ENCODE peak calls at places on chromosome 20, in four cellular contexts. V is body of pancreas, R is lower lobe of right lung, N is brain microvascular endothelial cell. U is an unnamed sample.

GRCh38 chr20:10671221-10671849 is 2.5 kb downstream of the JAG1 start:
- DNase-seq in V (peak), R (peak), N (peak), U (peak)

GRCh38 chr20:53547664-53548239 is 45.9 kb downstream of the ZNF217 start:
- DNase-seq in V (peak), R (no peak), N (peak), U (peak)

GRCh38 chr20:62937353-62938104 is 418 bp upstream of the GID8 start:
- DNase-seq in V (peak), R (peak), N (peak), U (peak)

GRCh38 chr20:6806291-6806690 is 38.8 kb downstream of the BMP2 start:
- DNase-seq in V (no peak), R (no peak), N (no peak), U (no peak)

GRCh38 chr20:62501801-62502495 is 26.2 kb upstream of the GATA5 start:
- DNase-seq in V (no peak), R (no peak), N (peak), U (peak)

GRCh38 chr20:52847029-52847660 is 125.0 kb upstream of the TSHZ2 start:
- DNase-seq in V (no peak), R (no peak), N (no peak), U (no peak)

GRCh38 chr20:10200329-10200728 is 18.3 kb upstream of the SNAP25 start:
- DNase-seq in V (no peak), R (no peak), N (no peak), U (no peak)

GRCh38 chr20:62644802-62645496 is 2.6 kb downstream of the SLCO4A1 start:
- DNase-seq in V (no peak), R (no peak), N (no peak), U (no peak)

GRCh38 chr20:48339147-48339985 is 488.4 kb downstream of the PREX1 start:
- DNase-seq in V (peak), R (no peak), N (peak), U (no peak)

GRCh38 chr20:2742934-2743559 is 50.5 kb downstream of the EBF4 start:
- DNase-seq in V (peak), R (peak), N (peak), U (peak)

GRCh38 chr20:40207618-40208017 is 481.4 kb downstream of the MAFB start:
- DNase-seq in V (no peak), R (no peak), N (no peak), U (no peak)

GRCh38 chr20:63298731-63299312 is 5.8 kb downstream of the COL20A1 start:
- DNase-seq in V (no peak), R (no peak), N (no peak), U (no peak)

GRCh38 chr20:48716086-48716485 is 111.7 kb downstream of the PREX1 start:
- DNase-seq in V (no peak), R (no peak), N (no peak), U (no peak)

GRCh38 chr20:41177636-41178035 is 40.3 kb downstream of the PLCG1 start:
- DNase-seq in V (no peak), R (no peak), N (peak), U (peak)

GRCh38 chr20:36613974-36614373 is 8.4 kb downstream of the RAB5IF start:
- DNase-seq in V (peak), R (no peak), N (no peak), U (no peak)

GRCh38 chr20:45836841-45837240 is 3.2 kb downstream of the SNX21 start:
- DNase-seq in V (no peak), R (no peak), N (no peak), U (no peak)

GRCh38 chr20:5714261-5715041 is 35.8 kb upstream of the SHLD1 start:
- DNase-seq in V (no peak), R (no peak), N (peak), U (no peak)

GRCh38 chr20:49323622-49324238 is 45.9 kb upstream of the ZNFX1 start:
- DNase-seq in V (no peak), R (no peak), N (peak), U (peak)

GRCh38 chr20:58447733-58448391 is 58.8 kb downstream of the VAPB start:
- DNase-seq in V (peak), R (no peak), N (peak), U (peak)

GRCh38 chr20:5918856-5919633 is 31.3 kb downstream of the TRMT6 start:
- DNase-seq in V (no peak), R (no peak), N (peak), U (peak)

GRCh38 chr20:49712918-49713778 is 530 bp downstream of the B4GALT5 start:
- DNase-seq in V (peak), R (peak), N (no peak), U (peak)

GRCh38 chr20:41427833-41428232 is 61.2 kb upstream of the EMILIN3 start:
- DNase-seq in V (no peak), R (no peak), N (no peak), U (no peak)

GRCh38 chr20:14189794-14190402 is 147.5 kb downstream of the FLRT3 start:
- DNase-seq in V (no peak), R (no peak), N (peak), U (peak)

GRCh38 chr20:41692479-41693135 is 74.4 kb upstream of the CHD6 start:
- DNase-seq in V (peak), R (peak), N (peak), U (peak)

GRCh38 chr20:52011093-52011492 is 180.5 kb downstream of the ZFP64 start:
- DNase-seq in V (no peak), R (no peak), N (no peak), U (no peak)

DNA sequence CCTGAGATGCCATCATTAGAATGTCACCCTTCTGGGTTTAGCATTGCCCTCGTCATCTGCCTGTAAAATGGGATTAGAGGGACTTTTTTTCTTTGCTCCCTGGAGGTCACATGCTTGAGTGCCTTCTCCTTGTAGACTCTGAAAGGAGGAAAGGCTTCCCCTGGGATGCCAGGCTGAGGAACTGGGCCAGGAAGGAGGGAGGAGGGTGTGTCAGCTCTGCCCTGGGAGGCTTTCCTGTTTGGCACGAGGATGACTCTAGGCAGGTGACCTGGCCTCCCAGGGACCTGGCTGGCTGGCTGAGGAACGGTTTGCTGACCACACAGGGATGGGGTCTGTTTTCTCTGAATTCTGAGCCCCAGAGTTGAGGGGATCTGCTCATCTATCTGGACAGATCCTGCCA is 137.9 kb upstream of the RNF24 start:
- DNase-seq in V (peak), R (peak), N (no peak), U (peak)
- H3K27ac ChIP-seq in V (peak), R (no peak), N (no peak), U (no peak)

GRCh38 chr20:38221041-38221589 is 39.4 kb downstream of the KIAA1755 start:
- DNase-seq in V (peak), R (peak), N (no peak), U (peak)

GRCh38 chr20:38223743-38224100 is 36.8 kb downstream of the KIAA1755 start:
- DNase-seq in V (no peak), R (no peak), N (no peak), U (no peak)

GRCh38 chr20:38224534-38224933 is 36.0 kb downstream of the KIAA1755 start:
- DNase-seq in V (no peak), R (no peak), N (no peak), U (no peak)

GRCh38 chr20:38222231-38222922 is 38.2 kb downstream of the KIAA1755 start:
- DNase-seq in V (peak), R (peak), N (peak), U (peak)

GRCh38 chr20:38222923-38223742 is 37.4 kb downstream of the KIAA1755 start:
- DNase-seq in V (no peak), R (no peak), N (no peak), U (no peak)
- TF ChIP-seq CTCF in V (no peak), R (peak), N (no peak), U (peak)

DNA sequence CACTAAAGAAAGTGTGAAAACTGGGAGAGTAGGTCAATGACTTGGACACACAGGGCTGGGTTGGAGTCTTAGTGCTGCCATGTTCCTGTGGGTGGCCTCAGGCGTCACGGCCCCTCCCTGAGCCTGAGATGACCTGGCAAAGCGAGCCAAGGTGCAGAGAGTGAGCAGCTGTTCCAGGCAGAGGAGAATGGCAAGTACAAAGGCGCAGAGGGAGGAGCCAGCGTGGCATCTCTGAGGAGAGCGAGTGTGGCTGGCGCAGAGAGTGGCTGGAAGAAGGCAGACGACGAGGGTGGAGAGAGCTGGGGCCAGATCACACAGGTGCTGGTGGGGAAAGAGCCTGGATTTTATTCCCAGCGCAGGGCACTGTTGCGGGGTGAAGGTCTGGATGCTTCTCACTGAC is 20.6 kb upstream of the CHMP4B start:
- DNase-seq in V (peak), R (no peak), N (no peak), U (no peak)
- H3K27ac ChIP-seq in V (peak), R (peak), N (no peak), U (no peak)

DNA sequence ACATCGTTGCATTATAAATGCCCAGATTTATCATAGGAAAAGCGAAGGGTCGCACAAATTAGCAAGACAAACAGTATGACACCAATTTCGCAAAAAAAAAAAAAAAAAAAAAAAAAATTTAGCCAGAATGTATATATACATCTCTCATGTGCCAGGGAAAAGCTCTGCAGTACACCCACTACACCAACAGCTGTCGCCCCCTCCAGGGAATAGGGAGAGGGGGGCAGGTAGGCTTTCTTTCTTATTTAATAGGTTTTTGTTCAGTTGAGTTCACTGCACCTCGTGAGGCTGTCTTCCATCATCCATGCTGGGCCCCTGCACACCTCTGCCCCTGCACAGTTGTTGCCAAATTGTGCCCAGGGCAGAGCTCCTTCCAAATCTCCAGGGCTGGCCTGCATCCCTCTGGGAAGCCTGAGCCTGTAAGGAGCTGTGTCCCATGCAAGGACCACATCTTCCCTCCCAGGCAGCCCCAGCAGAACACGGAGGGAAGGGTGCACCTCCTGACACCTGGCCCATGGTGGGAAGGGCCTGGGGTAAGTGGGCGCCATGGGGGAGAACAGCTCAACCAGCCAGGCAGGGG is 85.4 kb downstream of the NINL start:
- DNase-seq in V (no peak), R (no peak), N (no peak), U (no peak)
- TF ChIP-seq CTCF in V (no peak), R (no peak), N (peak), U (no peak)

GRCh38 chr20:35447082-35447789 is 8.2 kb upstream of the CEP250 start:
- DNase-seq in V (peak), R (peak), N (peak), U (peak)
- H3K27ac ChIP-seq in V (peak), R (no peak), N (peak), U (no peak)

GRCh38 chr20:38894091-38894847 is 31.9 kb upstream of the FAM83D start:
- DNase-seq in V (peak), R (no peak), N (no peak), U (peak)
- TF ChIP-seq CTCF in V (no peak), R (no peak), N (no peak), U (no peak)

DNA sequence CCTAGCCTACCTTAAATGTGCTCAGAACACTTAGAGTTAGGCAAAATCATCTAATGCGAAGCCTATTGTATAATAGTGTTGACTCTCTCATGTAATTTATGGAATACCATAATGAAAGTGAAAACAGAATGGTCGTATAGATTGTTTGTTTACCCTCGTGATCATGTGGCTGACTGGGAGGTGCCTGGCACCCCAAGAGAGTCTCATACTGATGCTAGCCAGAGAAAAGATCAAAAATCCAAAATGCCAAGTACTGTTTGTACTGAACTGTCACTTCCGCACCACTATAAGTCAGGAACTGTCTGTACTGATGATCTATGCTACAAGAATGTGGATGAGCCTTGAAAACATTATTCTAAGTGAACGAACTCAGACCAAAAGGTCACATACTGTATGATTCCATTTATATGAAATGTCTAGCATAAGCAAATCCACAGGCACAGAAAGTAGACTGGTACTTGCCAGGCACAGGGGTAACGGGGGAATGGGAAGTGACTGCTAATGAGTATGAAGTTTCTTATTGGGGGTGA is 22.4 kb downstream of the ZMYND8 start:
- DNase-seq in V (no peak), R (peak), N (peak), U (peak)
- H3K27ac ChIP-seq in V (peak), R (peak), N (peak), U (no peak)

DNA sequence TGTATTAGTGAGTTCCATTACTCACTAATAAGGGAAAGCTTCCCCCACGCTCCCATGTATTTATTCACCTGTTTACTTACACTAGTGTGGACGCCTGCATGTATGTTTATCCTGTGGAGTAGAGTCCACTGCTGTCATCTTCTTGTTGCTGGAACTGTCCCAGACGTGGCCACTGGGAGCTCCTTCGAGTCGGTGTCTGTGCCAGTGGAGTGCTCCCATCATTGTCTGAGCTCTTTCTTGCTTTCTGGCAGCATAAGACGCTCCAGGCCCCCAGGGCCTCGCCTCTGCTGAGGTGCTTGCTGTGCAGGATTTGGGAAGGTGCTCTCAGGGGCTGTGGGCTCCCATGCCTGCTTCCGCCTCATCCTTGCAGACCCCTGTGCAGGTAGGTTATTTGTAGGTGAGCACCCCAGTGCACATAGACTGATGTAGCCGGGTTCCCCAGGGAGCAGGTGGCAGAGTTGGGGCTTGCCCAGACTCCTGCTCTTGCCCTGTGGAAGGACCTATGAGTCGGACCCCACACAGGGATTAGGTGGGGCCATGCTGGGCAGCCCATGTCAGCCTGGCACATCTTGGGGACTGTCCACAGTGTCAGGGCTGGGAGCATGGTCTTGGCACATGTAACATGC is 16.6 kb downstream of the PHACTR3 start:
- DNase-seq in V (no peak), R (no peak), N (no peak), U (peak)
- TF ChIP-seq CTCF in V (no peak), R (no peak), N (no peak), U (no peak)

GRCh38 chr20:1178103-1178502 is 6.7 kb downstream of the TMEM74B start:
- DNase-seq in V (no peak), R (no peak), N (no peak), U (no peak)
- H3K27ac ChIP-seq in V (no peak), R (no peak), N (no peak), U (no peak)

U was measured in A673.